ENCODE peak calls at places on chromosomes 12 and 14, in six cellular contexts. A, P, G, D, H and F are unnamed samples.

GRCh38 chr12:110244829-110245228 is 36.2 kb upstream of the ATP2A2 start:
- DNase-seq in P (no peak), G (peak), D (no peak), H (no peak), A (peak), F (no peak)

GRCh38 chr12:77133566-77133965 is 68.2 kb upstream of the E2F7 start:
- DNase-seq in P (peak), G (no peak), H (no peak), A (no peak), D (no peak), F (no peak)

GRCh38 chr12:128365831-128366231 is 98.9 kb downstream of the TMEM132C start:
- DNase-seq in P (no peak), A (peak), D (no peak), G (peak), H (no peak), F (peak)

GRCh38 chr12:138898-139534 is 72.4 kb downstream of the IQSEC3 start:
- DNase-seq in H (no peak), P (no peak), A (no peak), G (no peak), D (no peak), F (no peak)

GRCh38 chr12:69396041-69396440 is 36.5 kb downstream of the YEATS4 start:
- DNase-seq in H (no peak), A (no peak), G (no peak), P (no peak), D (no peak), F (no peak)

GRCh38 chr14:100504372-100505078 is 82.7 kb downstream of the BEGAIN start:
- DNase-seq in G (no peak), H (no peak), D (no peak), P (no peak), A (no peak), F (no peak)

GRCh38 chr12:3313655-3314305 is 177.2 kb upstream of the PRMT8 start:
- DNase-seq in D (no peak), A (no peak), H (no peak), P (peak), G (no peak), F (peak)

GRCh38 chr12:41190360-41190759 is 2.2 kb downstream of the PDZRN4 start:
- DNase-seq in D (no peak), H (no peak), G (no peak), P (peak), A (no peak), F (no peak)

GRCh38 chr12:88298761-88299242 is 156.7 kb downstream of the TMTC3 start:
- DNase-seq in H (peak), P (no peak), A (no peak), G (no peak), D (no peak), F (no peak)